ENCODE peak calls at places on chromosomes 4 and X, in five cellular contexts. One of them, this sample, is unnamed.

GRCh38 chr4:52954771-52955170 is 92.7 kb downstream of the RASL11B start:
- DNase-seq in IMR-90: peak
- DNase-seq in neuronal stem cell: no peak
- DNase-seq in mesendoderm: no peak
- DNase-seq in mesenchymal stem cell: no peak
- DNase-seq in this sample: no peak

GRCh38 chr4:115664285-115664684 is 550.9 kb upstream of the NDST4 start:
- DNase-seq in mesendoderm: peak
- DNase-seq in mesenchymal stem cell: no peak
- DNase-seq in IMR-90: no peak
- DNase-seq in neuronal stem cell: peak
- DNase-seq in this sample: no peak

GRCh38 chrX:50769389-50770063 is 44.5 kb downstream of the SHROOM4 start:
- DNase-seq in IMR-90: no peak
- DNase-seq in mesenchymal stem cell: no peak
- DNase-seq in mesendoderm: no peak
- DNase-seq in neuronal stem cell: no peak
- DNase-seq in this sample: no peak

GRCh38 chrX:151398346-151398745 is 1.3 kb downstream of the VMA21 start:
- DNase-seq in IMR-90: no peak
- DNase-seq in neuronal stem cell: no peak
- DNase-seq in mesendoderm: no peak
- DNase-seq in mesenchymal stem cell: no peak
- DNase-seq in this sample: no peak

GRCh38 chr4:139763205-139763604 is 97.6 kb downstream of the MGST2 start:
- DNase-seq in neuronal stem cell: no peak
- DNase-seq in mesendoderm: peak
- DNase-seq in mesenchymal stem cell: peak
- DNase-seq in IMR-90: no peak
- DNase-seq in this sample: no peak

GRCh38 chr4:71913275-71913674 is 118.5 kb upstream of the NPFFR2 start:
- DNase-seq in IMR-90: no peak
- DNase-seq in mesenchymal stem cell: no peak
- DNase-seq in neuronal stem cell: no peak
- DNase-seq in mesendoderm: no peak
- DNase-seq in this sample: no peak

GRCh38 chr4:84433603-84434232 is 65.4 kb downstream of the NKX6-1 start:
- DNase-seq in mesenchymal stem cell: no peak
- DNase-seq in mesendoderm: no peak
- DNase-seq in neuronal stem cell: no peak
- DNase-seq in IMR-90: no peak
- DNase-seq in this sample: no peak

GRCh38 chr4:133981327-133981726 is 220.3 kb downstream of the PABPC4L start:
- DNase-seq in neuronal stem cell: no peak
- DNase-seq in mesenchymal stem cell: no peak
- DNase-seq in IMR-90: no peak
- DNase-seq in mesendoderm: no peak
- DNase-seq in this sample: no peak

GRCh38 chr4:3301450-3302163 is 8.8 kb downstream of the RGS12 start:
- DNase-seq in IMR-90: no peak
- DNase-seq in neuronal stem cell: no peak
- DNase-seq in mesendoderm: no peak
- DNase-seq in mesenchymal stem cell: no peak
- DNase-seq in this sample: no peak

GRCh38 chr4:117621673-117622072 is 412.6 kb upstream of the NDST3 start:
- DNase-seq in mesenchymal stem cell: no peak
- DNase-seq in neuronal stem cell: no peak
- DNase-seq in IMR-90: no peak
- DNase-seq in mesendoderm: no peak
- DNase-seq in this sample: no peak

GRCh38 chrX:139842326-139843175 is 90.3 kb downstream of the ATP11C start:
- DNase-seq in mesenchymal stem cell: no peak
- DNase-seq in neuronal stem cell: no peak
- DNase-seq in IMR-90: peak
- DNase-seq in mesendoderm: no peak
- DNase-seq in this sample: no peak

GRCh38 chr4:122152699-122153328 is 683 bp downstream of the BLTP1 start:
- DNase-seq in IMR-90: peak
- DNase-seq in mesenchymal stem cell: peak
- DNase-seq in mesendoderm: peak
- DNase-seq in neuronal stem cell: no peak
- DNase-seq in this sample: peak

GRCh38 chr4:71300964-71301363 is 37.9 kb upstream of the SLC4A4 start:
- DNase-seq in neuronal stem cell: no peak
- DNase-seq in IMR-90: no peak
- DNase-seq in mesendoderm: no peak
- DNase-seq in mesenchymal stem cell: no peak
- DNase-seq in this sample: no peak

GRCh38 chrX:69396916-69397315 is 107.2 kb upstream of the NALF2 start:
- DNase-seq in IMR-90: no peak
- DNase-seq in neuronal stem cell: peak
- DNase-seq in mesendoderm: peak
- DNase-seq in mesenchymal stem cell: no peak
- DNase-seq in this sample: peak

GRCh38 chrX:100976211-100976610 is 6.7 kb downstream of the ARL13A start:
- DNase-seq in IMR-90: peak
- DNase-seq in mesendoderm: no peak
- DNase-seq in mesenchymal stem cell: no peak
- DNase-seq in neuronal stem cell: no peak
- DNase-seq in this sample: no peak

GRCh38 chrX:103398321-103398937 is 22.1 kb downstream of the BEX3 start:
- DNase-seq in mesenchymal stem cell: peak
- DNase-seq in neuronal stem cell: no peak
- DNase-seq in mesendoderm: no peak
- DNase-seq in IMR-90: peak
- DNase-seq in this sample: no peak

GRCh38 chr4:101251261-101251660 is 96.1 kb downstream of the PPP3CA start:
- DNase-seq in mesendoderm: no peak
- DNase-seq in mesenchymal stem cell: no peak
- DNase-seq in neuronal stem cell: no peak
- DNase-seq in IMR-90: no peak
- DNase-seq in this sample: no peak

GRCh38 chr4:7766661-7767345 is 172.9 kb downstream of the AFAP1 start:
- DNase-seq in neuronal stem cell: no peak
- DNase-seq in mesenchymal stem cell: no peak
- DNase-seq in IMR-90: no peak
- DNase-seq in mesendoderm: no peak
- DNase-seq in this sample: no peak

GRCh38 chr4:67087897-67088296 is 457.4 kb downstream of the CENPC start:
- DNase-seq in mesenchymal stem cell: peak
- DNase-seq in mesendoderm: peak
- DNase-seq in neuronal stem cell: no peak
- DNase-seq in IMR-90: no peak
- DNase-seq in this sample: peak

GRCh38 chr4:54017974-54018373 is 46.4 kb downstream of the CHIC2 start:
- DNase-seq in neuronal stem cell: no peak
- DNase-seq in IMR-90: no peak
- DNase-seq in mesenchymal stem cell: no peak
- DNase-seq in mesendoderm: no peak
- DNase-seq in this sample: no peak

GRCh38 chrX:139890991-139891700 is 41.7 kb downstream of the ATP11C start:
- DNase-seq in IMR-90: peak
- DNase-seq in mesendoderm: no peak
- DNase-seq in mesenchymal stem cell: peak
- DNase-seq in neuronal stem cell: no peak
- DNase-seq in this sample: no peak

GRCh38 chrX:7946960-7947359 is 19.7 kb upstream of the PNPLA4 start:
- DNase-seq in mesenchymal stem cell: no peak
- DNase-seq in mesendoderm: peak
- DNase-seq in neuronal stem cell: no peak
- DNase-seq in IMR-90: no peak
- DNase-seq in this sample: peak

GRCh38 chrX:15674514-15674898 is 9.9 kb upstream of the CLTRN start:
- DNase-seq in mesendoderm: no peak
- DNase-seq in neuronal stem cell: peak
- DNase-seq in IMR-90: peak
- DNase-seq in mesenchymal stem cell: peak
- DNase-seq in this sample: no peak

GRCh38 chrX:150483576-150483975 is 84.8 kb upstream of the MTM1 start:
- DNase-seq in mesendoderm: no peak
- DNase-seq in IMR-90: no peak
- DNase-seq in mesenchymal stem cell: no peak
- DNase-seq in neuronal stem cell: no peak
- DNase-seq in this sample: no peak

GRCh38 chr4:155822572-155822971 is 43.5 kb downstream of the ASIC5 start:
- DNase-seq in mesendoderm: peak
- DNase-seq in IMR-90: peak
- DNase-seq in neuronal stem cell: no peak
- DNase-seq in mesenchymal stem cell: peak
- DNase-seq in this sample: no peak

GRCh38 chr4:177759714-177760113 is 317.5 kb upstream of the AGA start:
- DNase-seq in neuronal stem cell: no peak
- DNase-seq in IMR-90: no peak
- DNase-seq in mesendoderm: no peak
- DNase-seq in mesenchymal stem cell: no peak
- DNase-seq in this sample: no peak

GRCh38 chr4:33724685-33725084 is 2519.6 kb downstream of the ARAP2 start:
- DNase-seq in mesenchymal stem cell: no peak
- DNase-seq in mesendoderm: peak
- DNase-seq in IMR-90: no peak
- DNase-seq in neuronal stem cell: no peak
- DNase-seq in this sample: no peak

GRCh38 chr4:183300070-183300469 is 20.0 kb downstream of the CLDN22 start:
- DNase-seq in mesendoderm: peak
- DNase-seq in mesenchymal stem cell: peak
- DNase-seq in neuronal stem cell: no peak
- DNase-seq in IMR-90: peak
- DNase-seq in this sample: no peak

GRCh38 chrX:27918799-27919198 is 62.5 kb downstream of the DCAF8L1 start:
- DNase-seq in neuronal stem cell: no peak
- DNase-seq in mesenchymal stem cell: peak
- DNase-seq in mesendoderm: peak
- DNase-seq in IMR-90: peak
- DNase-seq in this sample: no peak

GRCh38 chr4:13542577-13543042 is 1.7 kb downstream of the NKX3-2 start:
- DNase-seq in neuronal stem cell: no peak
- DNase-seq in mesendoderm: no peak
- DNase-seq in IMR-90: no peak
- DNase-seq in mesenchymal stem cell: no peak
- DNase-seq in this sample: no peak

DNA sequence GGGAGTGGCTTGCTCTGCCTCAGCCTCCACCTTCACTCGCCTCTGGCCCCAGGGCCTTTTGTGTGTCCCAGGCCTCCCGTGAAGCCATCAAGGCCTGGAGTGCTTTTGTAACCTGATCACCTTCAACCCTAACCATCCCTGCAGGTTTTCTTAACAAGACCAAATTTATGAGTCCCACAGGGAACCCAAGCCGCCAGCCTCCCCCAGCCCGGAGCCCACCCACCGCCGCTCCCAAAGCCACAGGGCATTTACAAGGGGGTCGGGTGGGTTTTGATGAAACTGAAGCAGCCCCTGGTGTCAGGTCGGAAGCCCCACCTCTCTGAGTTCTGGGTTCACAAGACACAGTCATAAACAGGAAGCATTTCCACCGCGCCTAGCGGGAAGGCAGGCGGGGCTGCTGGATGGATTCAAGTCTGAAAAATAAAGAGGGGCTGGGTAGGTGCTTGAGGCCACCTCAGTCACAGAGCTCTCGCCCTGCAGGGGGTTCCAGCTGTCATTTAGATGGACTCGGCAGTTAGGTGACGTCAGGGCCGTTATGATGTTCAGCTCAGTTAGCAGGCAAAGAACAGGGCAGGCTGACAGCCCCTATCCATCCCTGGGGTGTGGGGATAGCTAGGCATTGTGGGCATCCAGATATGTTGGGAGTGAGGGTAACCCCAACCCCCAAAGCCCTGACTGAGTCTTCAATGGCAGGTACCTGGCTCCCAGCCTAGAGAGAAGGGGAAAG is 128.5 kb downstream of the BCOR start:
- DNase-seq in IMR-90: no peak
- DNase-seq in mesenchymal stem cell: no peak
- DNase-seq in neuronal stem cell: no peak
- DNase-seq in mesendoderm: peak
- DNase-seq in this sample: peak
- H2BK120ac ChIP-seq in IMR-90: no peak
- H2BK120ac ChIP-seq in mesenchymal stem cell: peak
- H2BK120ac ChIP-seq in neuronal stem cell: no peak
- H2BK120ac ChIP-seq in mesendoderm: no peak
- H2BK120ac ChIP-seq in this sample: no peak

GRCh38 chr4:146004730-146005129 is 66.1 kb upstream of the ZNF827 start:
- DNase-seq in IMR-90: no peak
- DNase-seq in mesendoderm: no peak
- DNase-seq in neuronal stem cell: no peak
- DNase-seq in mesenchymal stem cell: no peak
- DNase-seq in this sample: no peak
- H2BK120ac ChIP-seq in IMR-90: no peak
- H2BK120ac ChIP-seq in mesendoderm: no peak
- H2BK120ac ChIP-seq in neuronal stem cell: no peak
- H2BK120ac ChIP-seq in mesenchymal stem cell: no peak
- H2BK120ac ChIP-seq in this sample: no peak

GRCh38 chrX:134692233-134692632 is 34.0 kb upstream of the PLAC1 start:
- DNase-seq in neuronal stem cell: no peak
- DNase-seq in mesendoderm: no peak
- DNase-seq in IMR-90: no peak
- DNase-seq in mesenchymal stem cell: no peak
- DNase-seq in this sample: no peak
- H2BK120ac ChIP-seq in neuronal stem cell: no peak
- H2BK120ac ChIP-seq in mesendoderm: no peak
- H2BK120ac ChIP-seq in IMR-90: peak
- H2BK120ac ChIP-seq in mesenchymal stem cell: peak
- H2BK120ac ChIP-seq in this sample: no peak

GRCh38 chrX:133435544-133436124 is 20.3 kb upstream of the GPC4 start:
- DNase-seq in IMR-90: no peak
- DNase-seq in mesendoderm: no peak
- DNase-seq in mesenchymal stem cell: no peak
- DNase-seq in neuronal stem cell: no peak
- DNase-seq in this sample: no peak
- H2BK120ac ChIP-seq in IMR-90: no peak
- H2BK120ac ChIP-seq in mesendoderm: no peak
- H2BK120ac ChIP-seq in mesenchymal stem cell: no peak
- H2BK120ac ChIP-seq in neuronal stem cell: no peak
- H2BK120ac ChIP-seq in this sample: no peak

DNA sequence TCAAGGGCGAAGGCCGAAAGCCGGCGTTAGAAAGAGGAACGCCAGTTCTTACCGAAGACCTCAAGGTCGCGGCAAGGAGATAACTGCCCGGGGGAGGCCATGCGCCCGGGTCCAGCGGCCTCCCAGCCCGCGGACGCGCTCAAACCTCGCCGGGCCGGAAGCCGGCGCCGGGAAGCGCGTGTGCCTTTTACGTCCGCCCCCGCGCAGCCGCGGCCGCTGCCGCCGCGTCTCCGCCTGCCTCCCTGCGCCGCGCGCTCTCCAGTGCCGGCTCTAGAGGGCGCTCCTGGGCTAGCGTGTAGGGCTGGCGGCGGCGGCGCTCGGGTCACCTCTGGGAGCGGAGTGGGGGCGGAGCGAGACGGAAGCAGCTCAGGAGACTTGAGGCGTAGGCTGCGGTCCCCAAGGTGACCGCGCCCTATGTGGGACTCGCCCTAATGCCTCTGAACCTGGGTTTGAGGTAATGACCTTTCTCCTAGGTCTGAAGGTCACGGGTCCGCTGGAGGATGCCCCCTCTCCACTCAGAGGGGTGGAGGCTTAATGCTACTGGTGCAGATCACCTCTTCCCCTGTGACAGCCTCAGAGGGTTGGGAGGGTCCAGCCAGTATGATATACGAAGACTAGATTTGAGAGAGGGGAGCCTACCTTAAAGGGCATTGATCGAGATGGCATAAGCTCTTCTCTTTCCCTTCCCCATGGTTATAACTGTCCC is 839 bp downstream of the SLC25A5 start:
- DNase-seq in mesenchymal stem cell: peak
- DNase-seq in mesendoderm: peak
- DNase-seq in IMR-90: peak
- DNase-seq in neuronal stem cell: peak
- DNase-seq in this sample: peak
- H2BK120ac ChIP-seq in mesenchymal stem cell: no peak
- H2BK120ac ChIP-seq in mesendoderm: no peak
- H2BK120ac ChIP-seq in IMR-90: no peak
- H2BK120ac ChIP-seq in neuronal stem cell: no peak
- H2BK120ac ChIP-seq in this sample: no peak